ENCODE peak calls at places on chromosomes 13 and 19, in five cellular contexts. A is endothelial cell of umbilical vein, H is adrenal gland, Z is stomach, O is breast epithelium. L is an unnamed sample. For H3K4me1, the result is how much of the 10 kb centered on the place peaks cover.

GRCh38 chr13:39148513-39148961 is 110.3 kb downstream of the NHLRC3 start:
- DNase-seq in A (no peak), H (no peak), Z (no peak), O (no peak), L (no peak)

GRCh38 chr19:35715355-35715809 is 2.4 kb upstream of the KMT2B start:
- DNase-seq in A (no peak), H (peak), Z (no peak), O (no peak), L (no peak)

GRCh38 chr19:2424686-2425621 is 2.4 kb downstream of the TIMM13 start:
- DNase-seq in A (peak), H (peak), Z (peak), O (no peak), L (peak)

GRCh38 chr13:108968566-108968965 is 339.2 kb downstream of the MYO16 start:
- DNase-seq in A (no peak), H (no peak), Z (no peak), O (no peak), L (no peak)

GRCh38 chr13:24107955-24108614 is 52.4 kb upstream of the SPATA13 start:
- DNase-seq in A (no peak), H (no peak), Z (no peak), O (no peak), L (no peak)

GRCh38 chr13:43171489-43171888 is 148.1 kb downstream of the DNAJC15 start:
- DNase-seq in A (no peak), H (no peak), Z (no peak), O (no peak), L (no peak)

GRCh38 chr13:113980489-113981064 is 6.7 kb upstream of the C13orf46 start:
- DNase-seq in A (no peak), H (no peak), Z (no peak), O (no peak), L (no peak)

GRCh38 chr19:55486971-55487883 is 1.0 kb upstream of the SSC5D start:
- DNase-seq in A (peak), H (peak), Z (no peak), O (no peak), L (no peak)

GRCh38 chr19:35166100-35167063 is 11.8 kb downstream of the FXYD5 start:
- DNase-seq in A (no peak), H (no peak), Z (no peak), O (no peak), L (no peak)

GRCh38 chr13:97539651-97540230 is 105.8 kb downstream of the RAP2A start:
- DNase-seq in A (peak), H (no peak), Z (no peak), O (no peak), L (no peak)

GRCh38 chr19:40921005-40921897 is 39.2 kb upstream of the CYP2A7 start:
- DNase-seq in A (peak), H (no peak), Z (peak), O (peak), L (peak)

GRCh38 chr13:97280478-97280877 is 58.3 kb downstream of the MBNL2 start:
- DNase-seq in A (no peak), H (no peak), Z (no peak), O (no peak), L (no peak)

GRCh38 chr19:47776568-47776967 is 1.9 kb upstream of the SELENOW start:
- DNase-seq in A (peak), H (no peak), Z (no peak), O (no peak), L (no peak)

GRCh38 chr19:32828643-32829344 is 40.8 kb downstream of the SLC7A9 start:
- DNase-seq in A (no peak), H (no peak), Z (no peak), O (no peak), L (no peak)

GRCh38 chr19:38673030-38673429 is 25.6 kb downstream of the ACTN4 start:
- DNase-seq in A (no peak), H (no peak), Z (no peak), O (no peak), L (no peak)
- H3K4me1 ChIP-seq in A (half or more), H (half or more), Z (half or more), O (under half), L (half or more)

DNA sequence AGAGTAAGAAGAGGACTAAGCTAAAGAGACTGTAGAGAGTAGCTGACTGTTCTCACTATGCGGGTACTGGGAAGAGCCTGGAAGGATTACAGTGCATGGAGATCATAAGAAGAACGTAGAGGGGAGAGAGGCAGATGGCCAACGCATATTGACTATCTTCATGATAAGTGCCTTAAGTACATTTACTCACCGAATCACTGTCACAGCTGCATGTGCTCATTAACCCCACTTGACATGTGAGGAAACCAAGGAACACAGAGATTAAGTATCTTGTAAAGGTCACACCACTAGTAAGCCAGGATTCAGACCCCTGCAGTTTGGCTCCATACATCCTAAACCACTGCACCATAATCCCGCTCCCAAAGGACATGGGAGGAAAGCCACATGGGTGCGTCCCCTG is 34.1 kb downstream of the SMAD9 start:
- DNase-seq in A (no peak), H (no peak), Z (no peak), O (no peak), L (no peak)
- H3K4me3 ChIP-seq in A (no peak), H (no peak), Z (no peak), O (no peak), L (no peak)

GRCh38 chr13:27131202-27131623 is 40.4 kb downstream of the USP12 start:
- DNase-seq in A (peak), H (no peak), Z (no peak), O (no peak), L (no peak)
- TF ChIP-seq POLR2A in A (no peak), H (no peak), Z (no peak), O (no peak), L (no peak)

DNA sequence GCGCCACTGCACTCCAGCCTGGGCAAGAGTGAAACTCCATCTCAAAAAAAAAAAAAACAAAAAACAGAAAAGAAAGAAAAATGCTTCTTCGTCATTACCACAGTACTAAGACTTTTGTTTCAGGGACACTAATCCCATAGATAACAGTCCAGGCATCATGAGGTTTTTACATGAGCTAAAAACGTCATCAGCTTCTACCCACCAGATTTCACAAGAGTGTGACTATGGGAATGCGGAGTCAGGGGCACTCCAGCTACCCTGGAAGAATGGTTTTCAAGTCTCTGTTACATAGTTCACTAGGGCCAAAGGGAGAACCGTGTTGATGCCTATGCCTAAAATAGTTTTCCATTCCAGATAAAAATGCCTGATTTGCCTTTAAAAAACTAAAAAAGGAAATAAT is 33.2 kb downstream of the RAB20 start:
- DNase-seq in A (no peak), H (peak), Z (no peak), O (no peak), L (no peak)
- H3K4me1 ChIP-seq in A (under half), H (half or more), Z (half or more), O (under half), L (half or more)

DNA sequence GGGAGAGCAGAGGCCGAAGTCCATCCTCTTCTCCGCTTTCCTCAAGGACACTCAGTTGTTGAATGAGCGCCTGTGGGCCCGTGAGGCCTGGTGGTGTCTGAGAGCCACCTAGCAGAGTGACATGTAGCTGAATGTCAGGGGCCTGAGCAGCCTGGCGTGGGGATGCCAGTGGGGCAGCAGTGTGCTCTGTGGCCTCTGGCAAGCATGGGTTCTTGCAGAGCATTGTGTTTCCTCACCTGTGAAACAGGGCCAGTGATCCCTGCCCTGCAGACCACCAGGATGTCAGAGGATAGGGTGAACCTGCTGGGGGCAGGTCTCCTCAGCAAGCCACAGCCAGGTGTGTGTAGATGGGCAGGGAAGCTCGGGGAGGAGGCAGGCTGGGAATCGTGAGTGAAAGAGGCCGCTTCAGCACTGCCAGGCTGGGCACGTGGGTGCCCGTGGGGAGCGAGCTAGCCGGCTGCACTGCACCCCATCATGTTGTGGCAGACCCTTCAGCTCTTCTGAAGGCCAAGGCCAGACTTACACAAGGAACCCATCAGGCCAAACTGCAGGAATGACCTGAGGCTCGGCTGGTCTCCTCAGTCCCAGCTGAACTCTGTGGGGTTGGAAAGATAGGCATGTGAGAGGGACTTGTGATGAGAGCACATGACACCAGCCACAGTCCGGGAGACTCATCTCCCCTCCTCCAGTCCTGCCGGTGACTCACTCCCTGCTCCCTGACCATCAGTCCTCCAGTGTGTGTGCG is 5.0 kb downstream of the PPP1R37 start:
- DNase-seq in A (peak), H (peak), Z (peak), O (peak), L (peak)
- H3K4me3 ChIP-seq in A (no peak), H (no peak), Z (no peak), O (peak), L (no peak)

GRCh38 chr19:49893135-49893534 is 3.6 kb downstream of the IL4I1 start:
- DNase-seq in A (no peak), H (no peak), Z (no peak), O (no peak), L (no peak)
- TF ChIP-seq POLR2A in A (no peak), H (no peak), Z (no peak), O (no peak), L (no peak)

GRCh38 chr19:17090501-17091074 is 15.0 kb downstream of the MYO9B start:
- DNase-seq in A (no peak), H (peak), Z (no peak), O (no peak), L (peak)
- H3K4me1 ChIP-seq in A (under half), H (under half), Z (half or more), O (under half), L (under half)